ENCODE peak calls at places on chromosomes 12 and 14, in five cellular contexts. N, I, O, U and J are unnamed samples.

GRCh38 chr12:97560766-97561165 is 98.2 kb downstream of the RMST start:
- DNase-seq in N (no peak), I (no peak), O (no peak), U (no peak), J (no peak)

GRCh38 chr14:95998656-95999055 is 40.5 kb upstream of the C14orf132 start:
- DNase-seq in N (no peak), I (no peak), O (peak; percentile 16), U (no peak), J (no peak)

GRCh38 chr12:7729683-7730195 is 17.4 kb downstream of the CLEC4C start:
- DNase-seq in N (no peak), I (no peak), O (no peak), U (no peak), J (no peak)

GRCh38 chr12:110256780-110257431 is 24.1 kb upstream of the ATP2A2 start:
- DNase-seq in N (no peak), I (peak; percentile 28), O (no peak), U (no peak), J (no peak)

GRCh38 chr12:32031109-32031508 is 71.9 kb downstream of the RESF1 start:
- DNase-seq in N (peak; percentile 98), I (no peak), O (no peak), U (no peak), J (peak; percentile 99)

GRCh38 chr14:50003213-50004021 is 110.5 kb downstream of the ARF6 start:
- DNase-seq in N (peak; percentile 31), I (peak; percentile 85), O (peak; percentile 65), U (peak; percentile 67), J (peak; percentile 98)

GRCh38 chr12:102010265-102010994 is 51.4 kb downstream of the WASHC3 start:
- DNase-seq in N (no peak), I (no peak), O (no peak), U (no peak), J (no peak)

GRCh38 chr12:92905811-92906554 is 23.1 kb downstream of the EEA1 start:
- DNase-seq in N (no peak), I (no peak), O (no peak), U (no peak), J (no peak)

GRCh38 chr14:92783813-92784431 is 10.2 kb upstream of the GOLGA5 start:
- DNase-seq in N (peak; percentile 81), I (no peak), O (peak; percentile 62), U (peak; percentile 47), J (peak; percentile 59)

GRCh38 chr14:62308316-62308715 is 546.1 kb downstream of the SNAPC1 start:
- DNase-seq in N (no peak), I (no peak), O (no peak), U (no peak), J (no peak)

GRCh38 chr12:50167026-50167742 is at the start of gene CERS5:
- DNase-seq in N (peak; percentile 99), I (peak; percentile 99), O (peak; percentile 96), U (peak; percentile 99), J (peak; percentile 98)

GRCh38 chr14:104047761-104048160 is 37.7 kb upstream of the ASPG start:
- DNase-seq in N (no peak), I (no peak), O (no peak), U (no peak), J (no peak)

GRCh38 chr14:51711505-51711904 is 59.8 kb downstream of the FRMD6 start:
- DNase-seq in N (no peak), I (no peak), O (no peak), U (no peak), J (no peak)

GRCh38 chr14:34345718-34346465 is 116.1 kb downstream of the SPTSSA start:
- DNase-seq in N (no peak), I (no peak), O (no peak), U (no peak), J (no peak)

GRCh38 chr12:132386926-132387497 is 57.6 kb upstream of the GALNT9 start:
- DNase-seq in N (no peak), I (no peak), O (no peak), U (no peak), J (no peak)

GRCh38 chr14:79161576-79161975 is 991.4 kb downstream of the NRXN3 start:
- DNase-seq in N (peak; percentile 23), I (no peak), O (no peak), U (no peak), J (peak; percentile 1)

GRCh38 chr12:112170376-112170775 is 45.0 kb downstream of the TRAFD1 start:
- DNase-seq in N (no peak), I (no peak), O (no peak), U (no peak), J (no peak)

GRCh38 chr14:33765251-33765650 is 185.6 kb downstream of the EGLN3 start:
- DNase-seq in N (peak; percentile 64), I (no peak), O (no peak), U (no peak), J (no peak)

GRCh38 chr14:53180272-53181221 is 27.4 kb upstream of the DDHD1 start:
- DNase-seq in N (no peak), I (no peak), O (peak; percentile 76), U (no peak), J (peak; percentile 39)

GRCh38 chr14:50387543-50387942 is 9.1 kb downstream of the CDKL1 start:
- DNase-seq in N (no peak), I (no peak), O (no peak), U (no peak), J (no peak)

GRCh38 chr12:52182456-52182855 is 9.4 kb downstream of the KRT80 start:
- DNase-seq in N (no peak), I (no peak), O (no peak), U (no peak), J (no peak)

GRCh38 chr14:67551940-67552339 is 18.9 kb downstream of the PLEKHH1 start:
- DNase-seq in N (no peak), I (no peak), O (no peak), U (no peak), J (no peak)

GRCh38 chr12:108734200-108734906 is 3.0 kb upstream of the CORO1C start:
- DNase-seq in N (peak; percentile 73), I (peak; percentile 61), O (peak; percentile 86), U (no peak), J (peak; percentile 62)

GRCh38 chr14:86852530-86852929 is 1140.5 kb downstream of the GALC start:
- DNase-seq in N (no peak), I (no peak), O (no peak), U (no peak), J (no peak)

GRCh38 chr12:29066061-29066588 is 83.0 kb upstream of the FAR2 start:
- DNase-seq in N (peak; percentile 70), I (no peak), O (peak; percentile 40), U (no peak), J (no peak)

GRCh38 chr14:75877292-75877691 is 104.5 kb downstream of the TGFB3 start:
- DNase-seq in N (no peak), I (no peak), O (no peak), U (no peak), J (no peak)

GRCh38 chr14:21668377-21668776 is 5.2 kb downstream of the OR4E1 start:
- DNase-seq in N (peak; percentile 64), I (no peak), O (no peak), U (no peak), J (no peak)

GRCh38 chr12:109504068-109504467 is 26.6 kb downstream of the UBE3B start:
- DNase-seq in N (no peak), I (no peak), O (no peak), U (no peak), J (no peak)

GRCh38 chr12:78559441-78559840 is 305.1 kb upstream of the SYT1 start:
- DNase-seq in N (no peak), I (no peak), O (no peak), U (no peak), J (no peak)

GRCh38 chr12:87793134-87793533 is 236.1 kb downstream of the C12orf50 start:
- DNase-seq in N (no peak), I (no peak), O (no peak), U (no peak), J (no peak)

GRCh38 chr14:61585598-61586538 is 109.4 kb upstream of the HIF1A start:
- DNase-seq in N (peak; percentile 91), I (peak; percentile 61), O (no peak), U (peak; percentile 63), J (no peak)

GRCh38 chr14:50775357-50775756 is 55.6 kb downstream of the NIN start:
- DNase-seq in N (peak; percentile 53), I (no peak), O (no peak), U (no peak), J (no peak)

GRCh38 chr12:111094157-111094772 is 173.9 kb upstream of the MYL2 start:
- DNase-seq in N (no peak), I (no peak), O (no peak), U (no peak), J (no peak)

GRCh38 chr12:85920324-85920947 is 46.3 kb downstream of the NTS start:
- DNase-seq in N (peak; percentile 53), I (no peak), O (peak; percentile 26), U (no peak), J (peak; percentile 5)

GRCh38 chr12:86137936-86138335 is 118.3 kb downstream of the MGAT4C start:
- DNase-seq in N (peak; percentile 70), I (no peak), O (peak; percentile 16), U (no peak), J (no peak)

GRCh38 chr14:63290741-63291286 is 27.9 kb downstream of the GPHB5 start:
- DNase-seq in N (no peak), I (no peak), O (no peak), U (no peak), J (no peak)

GRCh38 chr12:48061943-48062719 is 43.7 kb downstream of the SENP1 start:
- DNase-seq in N (no peak), I (no peak), O (no peak), U (no peak), J (no peak)

GRCh38 chr12:122947352-122947792 is 18.9 kb downstream of the ABCB9 start:
- DNase-seq in N (peak; percentile 15), I (peak; percentile 68), O (no peak), U (no peak), J (peak; percentile 51)

GRCh38 chr12:119980247-119980646 is 8.8 kb upstream of the BICDL1 start:
- DNase-seq in N (no peak), I (no peak), O (no peak), U (no peak), J (no peak)

GRCh38 chr12:6689000-6689882 is at the start of gene ZNF384:
- DNase-seq in N (peak; percentile 98), I (peak; percentile 97), O (peak; percentile 98), U (peak; percentile 98), J (peak; percentile 98)
- TF ChIP-seq POLR2A in N (peak; percentile 92), I (no peak), O (peak; percentile 62), U (peak; percentile 56), J (peak; percentile 92)

DNA sequence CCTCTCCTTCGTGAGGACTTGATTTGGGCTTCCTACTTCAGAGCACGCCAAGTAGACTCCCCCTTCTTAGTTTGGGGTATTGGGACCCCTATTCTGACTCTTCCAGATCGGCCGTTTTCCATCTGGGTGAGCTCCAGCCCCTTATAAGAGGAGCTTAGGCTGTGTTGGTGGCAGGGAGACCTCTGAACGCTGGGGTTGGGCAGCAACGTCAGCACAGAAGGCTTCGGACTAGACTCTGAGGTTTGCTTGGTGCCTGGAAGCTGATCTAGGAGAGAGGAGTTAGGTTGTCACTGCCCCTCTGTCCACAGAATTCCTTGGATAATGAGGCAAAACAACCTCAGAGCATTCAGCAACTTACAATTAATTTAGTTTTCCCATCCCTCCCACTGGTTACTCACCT is 99.2 kb upstream of the RTL1 start:
- DNase-seq in N (no peak), I (no peak), O (no peak), U (no peak), J (no peak)
- TF ChIP-seq POLR2A in N (no peak), I (no peak), O (no peak), U (no peak), J (no peak)

GRCh38 chr12:12560587-12561304 is 1.9 kb downstream of the DUSP16 start:
- DNase-seq in N (peak; percentile 74), I (peak; percentile 74), O (no peak), U (peak; percentile 74), J (peak; percentile 71)
- TF ChIP-seq POLR2A in N (no peak), I (no peak), O (no peak), U (peak; percentile 77), J (no peak)

GRCh38 chr12:76348079-76348901 is at the start of gene BBS10:
- DNase-seq in N (peak; percentile 90), I (peak; percentile 91), O (peak; percentile 83), U (peak; percentile 87), J (peak; percentile 91)
- TF ChIP-seq POLR2A in N (peak; percentile 81), I (no peak), O (peak; percentile 5), U (no peak), J (peak; percentile 86)